ENCODE peak calls at places on chromosomes 4 and X, in eight cellular contexts. One of them, this sample, is unnamed. For H3K4me1, the result is how much of the 10 kb centered on the place peaks cover.

GRCh38 chr4:128854433-128854832 is 44.9 kb downstream of the JADE1 start:
- DNase-seq in thyroid gland: no peak
- DNase-seq in endothelial cell of umbilical vein: peak
- DNase-seq in upper lobe of left lung: no peak
- DNase-seq in gastrocnemius medialis: no peak
- DNase-seq in IMR-90: peak
- DNase-seq in esophagus squamous epithelium: no peak
- DNase-seq in heart left ventricle: no peak
- DNase-seq in this sample: no peak

GRCh38 chr4:114659386-114660008 is 60.9 kb downstream of the UGT8 start:
- DNase-seq in heart left ventricle: peak
- DNase-seq in thyroid gland: peak
- DNase-seq in esophagus squamous epithelium: no peak
- DNase-seq in gastrocnemius medialis: no peak
- DNase-seq in IMR-90: peak
- DNase-seq in endothelial cell of umbilical vein: peak
- DNase-seq in upper lobe of left lung: no peak
- DNase-seq in this sample: peak

GRCh38 chr4:112284662-112285411 is 867 bp downstream of the TIFA start:
- DNase-seq in endothelial cell of umbilical vein: peak
- DNase-seq in thyroid gland: peak
- DNase-seq in heart left ventricle: no peak
- DNase-seq in gastrocnemius medialis: no peak
- DNase-seq in esophagus squamous epithelium: no peak
- DNase-seq in IMR-90: peak
- DNase-seq in upper lobe of left lung: peak
- DNase-seq in this sample: no peak

GRCh38 chrX:45233541-45233940 is 32.9 kb upstream of the DIPK2B start:
- DNase-seq in IMR-90: no peak
- DNase-seq in esophagus squamous epithelium: no peak
- DNase-seq in gastrocnemius medialis: no peak
- DNase-seq in thyroid gland: no peak
- DNase-seq in heart left ventricle: no peak
- DNase-seq in upper lobe of left lung: no peak
- DNase-seq in endothelial cell of umbilical vein: peak
- DNase-seq in this sample: no peak

GRCh38 chr4:168304744-168305459 is 13.7 kb downstream of the DDX60 start:
- DNase-seq in endothelial cell of umbilical vein: peak
- DNase-seq in heart left ventricle: no peak
- DNase-seq in esophagus squamous epithelium: no peak
- DNase-seq in thyroid gland: no peak
- DNase-seq in gastrocnemius medialis: no peak
- DNase-seq in IMR-90: peak
- DNase-seq in upper lobe of left lung: no peak
- DNase-seq in this sample: no peak

GRCh38 chr4:67366341-67366861 is 178.9 kb downstream of the CENPC start:
- DNase-seq in endothelial cell of umbilical vein: no peak
- DNase-seq in esophagus squamous epithelium: no peak
- DNase-seq in IMR-90: no peak
- DNase-seq in heart left ventricle: no peak
- DNase-seq in thyroid gland: no peak
- DNase-seq in gastrocnemius medialis: no peak
- DNase-seq in upper lobe of left lung: no peak
- DNase-seq in this sample: peak

GRCh38 chr4:136690363-136690762 is 841.9 kb downstream of the PCDH18 start:
- DNase-seq in endothelial cell of umbilical vein: no peak
- DNase-seq in IMR-90: peak
- DNase-seq in thyroid gland: no peak
- DNase-seq in gastrocnemius medialis: no peak
- DNase-seq in esophagus squamous epithelium: no peak
- DNase-seq in heart left ventricle: no peak
- DNase-seq in upper lobe of left lung: no peak
- DNase-seq in this sample: no peak

GRCh38 chr4:75699299-75699698 is 25.1 kb upstream of the USO1 start:
- DNase-seq in upper lobe of left lung: no peak
- DNase-seq in endothelial cell of umbilical vein: no peak
- DNase-seq in IMR-90: no peak
- DNase-seq in gastrocnemius medialis: no peak
- DNase-seq in thyroid gland: no peak
- DNase-seq in heart left ventricle: no peak
- DNase-seq in esophagus squamous epithelium: no peak
- DNase-seq in this sample: no peak

GRCh38 chrX:40646489-40647306 is 663 bp downstream of the CXorf38 start:
- DNase-seq in esophagus squamous epithelium: no peak
- DNase-seq in thyroid gland: peak
- DNase-seq in heart left ventricle: peak
- DNase-seq in IMR-90: peak
- DNase-seq in upper lobe of left lung: peak
- DNase-seq in endothelial cell of umbilical vein: peak
- DNase-seq in gastrocnemius medialis: peak
- DNase-seq in this sample: peak

GRCh38 chr4:8323947-8324555 is 54.5 kb downstream of the HTRA3 start:
- DNase-seq in thyroid gland: no peak
- DNase-seq in gastrocnemius medialis: no peak
- DNase-seq in esophagus squamous epithelium: no peak
- DNase-seq in IMR-90: peak
- DNase-seq in upper lobe of left lung: no peak
- DNase-seq in endothelial cell of umbilical vein: no peak
- DNase-seq in heart left ventricle: no peak
- DNase-seq in this sample: peak

GRCh38 chr4:73259552-73260140 is 1.0 kb upstream of the ANKRD17 start:
- DNase-seq in gastrocnemius medialis: peak
- DNase-seq in upper lobe of left lung: no peak
- DNase-seq in heart left ventricle: peak
- DNase-seq in IMR-90: no peak
- DNase-seq in esophagus squamous epithelium: no peak
- DNase-seq in thyroid gland: no peak
- DNase-seq in endothelial cell of umbilical vein: no peak
- DNase-seq in this sample: peak

GRCh38 chrX:149497626-149498025 is 7.5 kb downstream of the IDS start:
- DNase-seq in thyroid gland: no peak
- DNase-seq in IMR-90: peak
- DNase-seq in heart left ventricle: no peak
- DNase-seq in gastrocnemius medialis: no peak
- DNase-seq in endothelial cell of umbilical vein: no peak
- DNase-seq in upper lobe of left lung: no peak
- DNase-seq in esophagus squamous epithelium: no peak
- DNase-seq in this sample: no peak

GRCh38 chr4:172809319-172809718 is 359.3 kb upstream of the GALNT7 start:
- DNase-seq in heart left ventricle: no peak
- DNase-seq in upper lobe of left lung: no peak
- DNase-seq in esophagus squamous epithelium: no peak
- DNase-seq in IMR-90: no peak
- DNase-seq in endothelial cell of umbilical vein: no peak
- DNase-seq in thyroid gland: no peak
- DNase-seq in gastrocnemius medialis: no peak
- DNase-seq in this sample: no peak

GRCh38 chrX:126165721-126166401 is at the start of gene DCAF12L2:
- DNase-seq in thyroid gland: no peak
- DNase-seq in gastrocnemius medialis: no peak
- DNase-seq in IMR-90: no peak
- DNase-seq in esophagus squamous epithelium: no peak
- DNase-seq in heart left ventricle: no peak
- DNase-seq in endothelial cell of umbilical vein: no peak
- DNase-seq in upper lobe of left lung: peak
- DNase-seq in this sample: peak

GRCh38 chr4:90958256-90958895 is 831.2 kb downstream of the CCSER1 start:
- DNase-seq in heart left ventricle: no peak
- DNase-seq in endothelial cell of umbilical vein: no peak
- DNase-seq in esophagus squamous epithelium: no peak
- DNase-seq in IMR-90: peak
- DNase-seq in upper lobe of left lung: no peak
- DNase-seq in thyroid gland: no peak
- DNase-seq in gastrocnemius medialis: no peak
- DNase-seq in this sample: no peak

GRCh38 chr4:8117278-8117682 is 41.3 kb downstream of the ABLIM2 start:
- DNase-seq in heart left ventricle: peak
- DNase-seq in esophagus squamous epithelium: no peak
- DNase-seq in IMR-90: peak
- DNase-seq in thyroid gland: peak
- DNase-seq in upper lobe of left lung: no peak
- DNase-seq in endothelial cell of umbilical vein: peak
- DNase-seq in gastrocnemius medialis: peak
- DNase-seq in this sample: peak

GRCh38 chrX:17377795-17378194 is 2.8 kb downstream of the NHS start:
- DNase-seq in upper lobe of left lung: no peak
- DNase-seq in heart left ventricle: no peak
- DNase-seq in IMR-90: no peak
- DNase-seq in thyroid gland: no peak
- DNase-seq in gastrocnemius medialis: no peak
- DNase-seq in esophagus squamous epithelium: no peak
- DNase-seq in endothelial cell of umbilical vein: no peak
- DNase-seq in this sample: no peak

GRCh38 chr4:155433636-155434360 is 57.0 kb upstream of the MAP9 start:
- DNase-seq in gastrocnemius medialis: no peak
- DNase-seq in esophagus squamous epithelium: no peak
- DNase-seq in endothelial cell of umbilical vein: peak
- DNase-seq in IMR-90: peak
- DNase-seq in upper lobe of left lung: no peak
- DNase-seq in thyroid gland: no peak
- DNase-seq in heart left ventricle: no peak
- DNase-seq in this sample: no peak

GRCh38 chr4:146415829-146416228 is 105.9 kb downstream of the SLC10A7 start:
- DNase-seq in thyroid gland: peak
- DNase-seq in IMR-90: no peak
- DNase-seq in gastrocnemius medialis: no peak
- DNase-seq in upper lobe of left lung: no peak
- DNase-seq in heart left ventricle: no peak
- DNase-seq in endothelial cell of umbilical vein: no peak
- DNase-seq in esophagus squamous epithelium: no peak
- DNase-seq in this sample: no peak

GRCh38 chr4:2261853-2262144 is at the start of gene MXD4:
- DNase-seq in heart left ventricle: no peak
- DNase-seq in esophagus squamous epithelium: no peak
- DNase-seq in IMR-90: no peak
- DNase-seq in gastrocnemius medialis: no peak
- DNase-seq in endothelial cell of umbilical vein: no peak
- DNase-seq in upper lobe of left lung: no peak
- DNase-seq in thyroid gland: no peak
- DNase-seq in this sample: no peak
- TF ChIP-seq POLR2A in heart left ventricle: no peak
- TF ChIP-seq POLR2A in esophagus squamous epithelium: peak
- TF ChIP-seq POLR2A in IMR-90: peak
- TF ChIP-seq POLR2A in gastrocnemius medialis: no peak
- TF ChIP-seq POLR2A in endothelial cell of umbilical vein: no peak
- TF ChIP-seq POLR2A in upper lobe of left lung: no peak
- TF ChIP-seq POLR2A in thyroid gland: no peak
- TF ChIP-seq POLR2A in this sample: peak

DNA sequence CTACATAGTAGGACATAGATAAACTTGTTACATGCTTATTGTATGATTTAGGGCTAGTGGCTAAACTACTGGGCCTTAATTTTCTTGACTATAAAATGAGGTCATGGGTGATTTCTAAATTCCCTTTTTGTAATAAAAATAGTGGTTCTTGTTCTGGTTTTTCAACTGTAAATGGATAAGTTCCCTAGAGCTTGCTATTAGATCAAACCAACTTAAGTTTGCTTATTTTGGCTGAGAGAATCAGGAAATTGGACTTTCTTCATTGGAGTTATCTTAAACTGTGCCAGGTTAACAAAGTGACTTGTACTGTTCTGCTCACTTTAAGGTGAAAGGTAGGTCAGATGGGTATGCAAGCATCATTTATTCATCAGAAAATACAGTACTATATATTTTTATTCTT is 78.3 kb downstream of the PDLIM5 start:
- DNase-seq in upper lobe of left lung: no peak
- DNase-seq in thyroid gland: no peak
- DNase-seq in heart left ventricle: no peak
- DNase-seq in esophagus squamous epithelium: no peak
- DNase-seq in endothelial cell of umbilical vein: peak
- DNase-seq in IMR-90: no peak
- DNase-seq in gastrocnemius medialis: no peak
- DNase-seq in this sample: no peak
- H3K4me1 ChIP-seq in upper lobe of left lung: under half
- H3K4me1 ChIP-seq in thyroid gland: under half
- H3K4me1 ChIP-seq in heart left ventricle: under half
- H3K4me1 ChIP-seq in esophagus squamous epithelium: under half
- H3K4me1 ChIP-seq in endothelial cell of umbilical vein: under half
- H3K4me1 ChIP-seq in IMR-90: under half
- H3K4me1 ChIP-seq in gastrocnemius medialis: half or more
- H3K4me1 ChIP-seq in this sample: under half

GRCh38 chr4:22476011-22476410 is 39.9 kb downstream of the ADGRA3 start:
- DNase-seq in heart left ventricle: no peak
- DNase-seq in IMR-90: no peak
- DNase-seq in gastrocnemius medialis: no peak
- DNase-seq in endothelial cell of umbilical vein: no peak
- DNase-seq in esophagus squamous epithelium: no peak
- DNase-seq in upper lobe of left lung: no peak
- DNase-seq in thyroid gland: no peak
- DNase-seq in this sample: no peak

GRCh38 chr4:22471999-22472434 is 43.8 kb downstream of the ADGRA3 start:
- DNase-seq in thyroid gland: no peak
- DNase-seq in IMR-90: peak
- DNase-seq in gastrocnemius medialis: no peak
- DNase-seq in esophagus squamous epithelium: no peak
- DNase-seq in endothelial cell of umbilical vein: no peak
- DNase-seq in heart left ventricle: no peak
- DNase-seq in upper lobe of left lung: no peak
- DNase-seq in this sample: no peak

GRCh38 chr4:22474636-22475310 is 41.1 kb downstream of the ADGRA3 start:
- DNase-seq in heart left ventricle: no peak
- DNase-seq in upper lobe of left lung: no peak
- DNase-seq in esophagus squamous epithelium: no peak
- DNase-seq in endothelial cell of umbilical vein: peak
- DNase-seq in IMR-90: peak
- DNase-seq in gastrocnemius medialis: no peak
- DNase-seq in thyroid gland: no peak
- DNase-seq in this sample: no peak

GRCh38 chr4:22471419-22471818 is 44.4 kb downstream of the ADGRA3 start:
- DNase-seq in thyroid gland: no peak
- DNase-seq in endothelial cell of umbilical vein: no peak
- DNase-seq in heart left ventricle: no peak
- DNase-seq in gastrocnemius medialis: no peak
- DNase-seq in IMR-90: no peak
- DNase-seq in upper lobe of left lung: no peak
- DNase-seq in esophagus squamous epithelium: no peak
- DNase-seq in this sample: no peak

DNA sequence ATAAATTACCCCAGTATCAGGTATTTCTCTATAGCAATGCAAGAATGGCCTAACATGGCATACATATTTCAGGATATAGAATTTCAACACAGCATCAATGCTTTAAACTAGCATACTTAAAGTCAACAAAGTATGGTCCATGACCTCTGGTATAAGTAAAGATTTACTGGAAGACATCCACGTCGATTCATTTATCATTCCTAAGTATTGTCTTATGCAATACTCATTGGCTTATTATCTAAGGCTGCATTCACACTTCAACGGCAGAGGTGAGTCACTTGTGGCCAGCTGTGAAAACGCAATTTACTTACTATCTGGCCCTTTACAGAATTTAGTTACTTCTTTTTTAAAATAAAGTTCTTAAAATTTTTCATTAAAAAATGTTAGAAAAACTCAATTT is 42.6 kb downstream of the ADGRA3 start:
- DNase-seq in heart left ventricle: no peak
- DNase-seq in esophagus squamous epithelium: no peak
- DNase-seq in gastrocnemius medialis: no peak
- DNase-seq in thyroid gland: no peak
- DNase-seq in endothelial cell of umbilical vein: peak
- DNase-seq in upper lobe of left lung: no peak
- DNase-seq in IMR-90: peak
- DNase-seq in this sample: no peak
- TF ChIP-seq POLR2A in heart left ventricle: no peak
- TF ChIP-seq POLR2A in esophagus squamous epithelium: no peak
- TF ChIP-seq POLR2A in gastrocnemius medialis: no peak
- TF ChIP-seq POLR2A in thyroid gland: no peak
- TF ChIP-seq POLR2A in endothelial cell of umbilical vein: no peak
- TF ChIP-seq POLR2A in upper lobe of left lung: no peak
- TF ChIP-seq POLR2A in IMR-90: no peak
- TF ChIP-seq POLR2A in this sample: no peak

GRCh38 chr4:87046111-87046510 is 111.3 kb downstream of the AFF1 start:
- DNase-seq in endothelial cell of umbilical vein: peak
- DNase-seq in esophagus squamous epithelium: no peak
- DNase-seq in gastrocnemius medialis: no peak
- DNase-seq in thyroid gland: no peak
- DNase-seq in IMR-90: peak
- DNase-seq in upper lobe of left lung: no peak
- DNase-seq in heart left ventricle: no peak
- DNase-seq in this sample: no peak
- H3K4me1 ChIP-seq in endothelial cell of umbilical vein: under half
- H3K4me1 ChIP-seq in esophagus squamous epithelium: under half
- H3K4me1 ChIP-seq in gastrocnemius medialis: half or more
- H3K4me1 ChIP-seq in thyroid gland: half or more
- H3K4me1 ChIP-seq in IMR-90: under half
- H3K4me1 ChIP-seq in upper lobe of left lung: half or more
- H3K4me1 ChIP-seq in heart left ventricle: under half
- H3K4me1 ChIP-seq in this sample: half or more